ENCODE peak calls at places on chromosome 14, in four cellular contexts. E is HepG2, Q is GM12878, K is H1. Y is an unnamed sample.

GRCh38 chr14:51448831-51449665 is 202.7 kb upstream of the FRMD6 start:
- DNase-seq in E (no peak), Q (no peak), K (no peak), Y (no peak)

GRCh38 chr14:54253195-54253947 is 143.4 kb upstream of the CDKN3 start:
- DNase-seq in E (peak; percentile 30), Q (no peak), K (no peak), Y (no peak)

GRCh38 chr14:49420201-49420600 is 166.0 kb downstream of the RPS29 start:
- DNase-seq in E (no peak), Q (no peak), K (no peak), Y (no peak)

GRCh38 chr14:53956427-53957201 is at the start of gene BMP4:
- DNase-seq in E (peak; percentile 82), Q (no peak), K (peak; percentile 92), Y (peak; percentile 66)

GRCh38 chr14:93231129-93231979 is 24.3 kb downstream of the UBR7 start:
- DNase-seq in E (no peak), Q (no peak), K (no peak), Y (no peak)

GRCh38 chr14:68089146-68089715 is 269.7 kb downstream of the RAD51B start:
- DNase-seq in E (no peak), Q (no peak), K (no peak), Y (no peak)

GRCh38 chr14:87772854-87773253 is 220.1 kb downstream of the GALC start:
- DNase-seq in E (no peak), Q (no peak), K (no peak), Y (no peak)

GRCh38 chr14:64734990-64735389 is 30.8 kb downstream of the PLEKHG3 start:
- DNase-seq in E (no peak), Q (no peak), K (no peak), Y (no peak)

GRCh38 chr14:79426103-79426755 is 785.1 kb downstream of the DIO2 start:
- DNase-seq in E (no peak), Q (no peak), K (no peak), Y (no peak)

GRCh38 chr14:72970058-72970630 is 43.9 kb downstream of the DCAF4 start:
- DNase-seq in E (no peak), Q (no peak), K (no peak), Y (no peak)

GRCh38 chr14:30270200-30271161 is 288.5 kb upstream of the G2E3 start:
- DNase-seq in E (peak; percentile 85), Q (no peak), K (peak; percentile 93), Y (peak; percentile 73)

GRCh38 chr14:36091096-36091495 is 85.4 kb downstream of the PTCSC3 start:
- DNase-seq in E (peak; percentile 98), Q (peak; percentile 23), K (no peak), Y (no peak)

GRCh38 chr14:32694795-32695449 is 243.8 kb upstream of the NPAS3 start:
- DNase-seq in E (no peak), Q (no peak), K (no peak), Y (no peak)

GRCh38 chr14:72311116-72311515 is 378.9 kb downstream of the RGS6 start:
- DNase-seq in E (no peak), Q (no peak), K (no peak), Y (no peak)

GRCh38 chr14:87992720-87993484 is at the start of gene GALC:
- DNase-seq in E (no peak), Q (peak; percentile 62), K (peak; percentile 93), Y (peak; percentile 70)

GRCh38 chr14:53391631-53392030 is 238.5 kb upstream of the DDHD1 start:
- DNase-seq in E (no peak), Q (no peak), K (no peak), Y (no peak)

GRCh38 chr14:71474291-71474690 is 457.9 kb upstream of the RGS6 start:
- DNase-seq in E (no peak), Q (no peak), K (no peak), Y (no peak)

GRCh38 chr14:49908433-49908782 is 15.5 kb downstream of the ARF6 start:
- DNase-seq in E (no peak), Q (no peak), K (no peak), Y (no peak)

GRCh38 chr14:20609215-20610001 is 18.2 kb upstream of the RNASE12 start:
- DNase-seq in E (peak; percentile 96), Q (peak; percentile 89), K (peak; percentile 88), Y (no peak)

GRCh38 chr14:63594455-63595372 is 47.0 kb downstream of the WDR89 start:
- DNase-seq in E (no peak), Q (no peak), K (no peak), Y (no peak)

GRCh38 chr14:41280745-41281144 is 325.9 kb upstream of the LRFN5 start:
- DNase-seq in E (no peak), Q (no peak), K (no peak), Y (peak; percentile 1)

GRCh38 chr14:101477648-101478047 is 83.6 kb upstream of the DIO3 start:
- DNase-seq in E (no peak), Q (no peak), K (no peak), Y (no peak)

GRCh38 chr14:100981808-100982207 is 78.3 kb upstream of the RTL1 start:
- DNase-seq in E (no peak), Q (no peak), K (no peak), Y (no peak)

GRCh38 chr14:52473557-52473956 is 78.7 kb downstream of the TXNDC16 start:
- DNase-seq in E (peak; percentile 44), Q (no peak), K (no peak), Y (peak; percentile 3)

GRCh38 chr14:81234268-81234667 is 13.5 kb upstream of the GTF2A1 start:
- DNase-seq in E (peak; percentile 12), Q (no peak), K (no peak), Y (no peak)

GRCh38 chr14:54715811-54716210 is 148.9 kb downstream of the SAMD4A start:
- DNase-seq in E (no peak), Q (no peak), K (no peak), Y (no peak)

GRCh38 chr14:56803816-56804535 is 6.3 kb downstream of the OTX2 start:
- DNase-seq in E (no peak), Q (no peak), K (peak; percentile 53), Y (no peak)

GRCh38 chr14:55536208-55536708 is 43.7 kb upstream of the KTN1 start:
- DNase-seq in E (no peak), Q (no peak), K (no peak), Y (no peak)

GRCh38 chr14:31340297-31341063 is 79.9 kb downstream of the HEATR5A start:
- DNase-seq in E (no peak), Q (no peak), K (no peak), Y (no peak)

GRCh38 chr14:73742520-73743238 is 28.5 kb upstream of the PNMA1 start:
- DNase-seq in E (no peak), Q (no peak), K (no peak), Y (no peak)

GRCh38 chr14:67457782-67458181 is 30.7 kb downstream of the TMEM229B start:
- DNase-seq in E (no peak), Q (no peak), K (peak; percentile 58), Y (no peak)

GRCh38 chr14:30808576-30808975 is 65.8 kb upstream of the COCH start:
- DNase-seq in E (no peak), Q (no peak), K (no peak), Y (no peak)

GRCh38 chr14:50447491-50447890 is 50.8 kb upstream of the CDKL1 start:
- DNase-seq in E (no peak), Q (no peak), K (no peak), Y (no peak)

GRCh38 chr14:68665792-68666195 is 127.1 kb downstream of the ZFP36L1 start:
- DNase-seq in E (peak; percentile 6), Q (no peak), K (peak; percentile 26), Y (no peak)

GRCh38 chr14:31763041-31763440 is 201.8 kb downstream of the NUBPL start:
- DNase-seq in E (no peak), Q (no peak), K (no peak), Y (no peak)

GRCh38 chr14:61543946-61544345 is 151.4 kb upstream of the HIF1A start:
- DNase-seq in E (no peak), Q (no peak), K (no peak), Y (no peak)

DNA sequence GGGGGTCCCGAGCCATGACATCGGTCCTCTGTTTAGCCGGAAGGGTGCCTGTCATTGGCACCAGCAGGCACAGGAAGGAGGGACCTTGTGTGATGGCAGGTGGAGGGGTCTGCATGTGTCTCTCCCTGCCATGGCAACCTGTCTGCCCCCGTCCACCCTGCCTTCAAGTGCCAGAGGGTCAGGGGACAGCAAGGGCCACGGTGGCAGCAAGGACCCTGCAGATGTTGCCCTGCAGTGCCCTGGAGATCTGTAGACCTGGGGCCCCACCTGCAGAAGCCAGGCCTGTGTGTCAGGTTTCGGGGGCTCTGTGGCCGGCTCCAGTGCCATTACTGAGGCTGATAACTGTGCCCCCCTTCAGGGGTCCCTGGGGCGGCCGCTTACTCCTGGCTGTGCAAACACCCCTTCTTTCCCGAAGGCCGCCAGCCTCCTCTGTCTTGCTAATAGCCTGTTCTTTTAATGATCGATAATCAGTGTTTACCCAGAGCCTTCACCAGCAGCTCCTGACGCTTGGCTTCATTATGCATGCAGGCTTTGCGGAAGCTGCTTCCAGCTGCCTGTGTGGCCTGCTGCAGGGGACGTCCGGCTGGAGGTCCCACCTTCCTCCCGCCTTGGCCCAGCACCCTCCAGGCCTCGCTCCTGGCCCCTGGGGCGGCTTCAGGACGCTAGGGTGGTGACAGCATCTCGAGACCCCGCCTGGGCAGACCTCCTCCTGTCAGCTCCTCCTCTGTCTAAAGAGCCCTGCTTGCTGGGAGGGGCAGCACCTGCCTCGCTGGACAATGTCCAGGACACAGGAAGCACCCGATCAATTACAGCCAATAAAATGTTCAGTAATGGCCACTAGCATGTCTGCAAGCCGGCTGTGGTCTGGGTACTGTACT is 153.0 kb downstream of the KIF26A start:
- DNase-seq in E (no peak), Q (no peak), K (no peak), Y (peak; percentile 66)
- TF ChIP-seq SUZ12 in E (no peak), Q (no peak), K (no peak), Y (no peak)

DNA sequence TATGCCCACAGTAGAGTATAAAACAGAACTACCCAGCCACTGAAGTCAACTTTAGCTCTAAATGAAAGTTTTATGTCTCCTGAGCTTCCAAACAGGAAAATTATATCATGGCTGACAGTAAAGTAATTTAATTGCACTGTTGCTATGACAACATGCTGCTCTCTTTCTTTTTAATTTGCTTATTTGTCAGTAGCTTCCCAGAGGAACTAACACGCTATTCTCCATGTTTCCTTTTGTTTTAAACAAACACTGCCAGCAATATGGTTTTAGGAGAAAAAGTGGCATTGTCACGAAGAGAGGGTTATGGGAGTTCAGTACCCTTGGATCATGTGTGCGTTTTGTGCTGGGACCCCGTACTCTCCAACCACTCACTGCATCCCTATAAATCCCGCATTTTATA is 1.9 kb downstream of the FOXN3 start:
- DNase-seq in E (no peak), Q (no peak), K (no peak), Y (no peak)
- H3K4me1 ChIP-seq in E (peaks cover 80% of the 10 kb centered on the region), Q (peaks cover 12% of the 10 kb centered on the region), K (peaks cover 12% of the 10 kb centered on the region), Y (no peaks in the 10 kb centered on the region)

GRCh38 chr14:22952418-22952817 is 4.5 kb downstream of the HAUS4 start:
- DNase-seq in E (no peak), Q (no peak), K (no peak), Y (no peak)

GRCh38 chr14:22955702-22956575 is 951 bp downstream of the HAUS4 start:
- DNase-seq in E (peak; percentile 48), Q (no peak), K (no peak), Y (no peak)
- TF ChIP-seq YY1 in E (no peak), Q (no peak), K (no peak), Y (no peak)

GRCh38 chr14:96091941-96092411 is 52.8 kb downstream of the C14orf132 start:
- DNase-seq in E (no peak), Q (no peak), K (no peak), Y (no peak)

GRCh38 chr14:96092936-96093335 is 53.8 kb downstream of the C14orf132 start:
- DNase-seq in E (no peak), Q (no peak), K (no peak), Y (no peak)

GRCh38 chr14:96090441-96091148 is 51.4 kb downstream of the C14orf132 start:
- DNase-seq in E (no peak), Q (no peak), K (no peak), Y (no peak)

GRCh38 chr14:96089401-96089800 is 50.2 kb downstream of the C14orf132 start:
- DNase-seq in E (no peak), Q (no peak), K (no peak), Y (no peak)

GRCh38 chr14:96091149-96091693 is 52.1 kb downstream of the C14orf132 start:
- DNase-seq in E (no peak), Q (no peak), K (no peak), Y (no peak)
- TF ChIP-seq SUZ12 in E (no peak), Q (no peak), K (no peak), Y (no peak)